ENCODE peak calls at places on chromosomes 4 and X, in ten cellular contexts. D is pancreas; V is left ventricle myocardium superior; I is activated CD4-positive, alpha-beta T cell treated with anti-CD3 and anti-CD28 coated beads for 36 hours; Z is stimulated activated naive CD8-positive, alpha-beta T cell treated with anti-CD3 and anti-CD28 coated beads, Interleukin-15, Interleukin-2, amounts not matched to agents 100 U/mL and 50 U/mL, for 24 hours; N is right lobe of liver; Y is CD8-positive, alpha-beta T cell; A is natural killer cell; L is activated naive CD8-positive, alpha-beta T cell treated with anti-CD3 and anti-CD28 coated beads, Interleukin-2, amount 10 ng/mL, durations not matched to agents 7 days and 5 days; P is heart right ventricle. K is an unnamed sample.
A peak's percentile ranks its signal among the peaks of the same experiment; 100 is the strongest.

GRCh38 chr4:17063870-17064269 is 165.4 kb upstream of the LDB2 start:
- ATAC-seq in D (no peak), V (no peak), I (no peak), Z (no peak), N (no peak), Y (no peak), A (no peak), L (no peak), P (no peak), K (no peak)

GRCh38 chrX:52979568-52979967 is 21.2 kb upstream of the FAM156A start:
- ATAC-seq in D (peak; percentile 60), V (peak; percentile 80), I (no peak), Z (no peak), N (no peak), Y (no peak), A (no peak), L (no peak), P (peak; percentile 78), K (no peak)

GRCh38 chr4:24781999-24782745 is 13.2 kb upstream of the SOD3 start:
- ATAC-seq in D (no peak), V (peak; percentile 53), I (no peak), Z (no peak), N (no peak), Y (no peak), A (no peak), L (no peak), P (peak; percentile 50), K (no peak)

GRCh38 chr4:24521544-24521943 is 62.8 kb downstream of the DHX15 start:
- ATAC-seq in D (no peak), V (no peak), I (no peak), Z (no peak), N (no peak), Y (no peak), A (no peak), L (no peak), P (no peak), K (no peak)

GRCh38 chr4:113141901-113142346 is 92.5 kb downstream of the ANK2 start:
- ATAC-seq in D (peak; percentile 80), V (no peak), I (no peak), Z (no peak), N (peak; percentile 75), Y (no peak), A (no peak), L (no peak), P (no peak), K (no peak)

GRCh38 chr4:74317616-74318256 is 9.5 kb downstream of the EPGN start:
- ATAC-seq in D (no peak), V (peak; percentile 32), I (no peak), Z (no peak), N (no peak), Y (no peak), A (no peak), L (no peak), P (peak; percentile 62), K (no peak)

GRCh38 chr4:110130578-110131358 is 67.6 kb downstream of the ELOVL6 start:
- ATAC-seq in D (no peak), V (no peak), I (no peak), Z (no peak), N (peak; percentile 61), Y (no peak), A (no peak), L (no peak), P (no peak), K (no peak)

GRCh38 chr4:104896623-104897296 is 249.9 kb upstream of the TET2 start:
- ATAC-seq in D (peak; percentile 77), V (no peak), I (peak; percentile 74), Z (peak; percentile 55), N (peak; percentile 82), Y (no peak), A (peak; percentile 92), L (no peak), P (no peak), K (peak; percentile 85)

GRCh38 chr4:163562496-163562895 is 68.0 kb downstream of the TMA16 start:
- ATAC-seq in D (no peak), V (no peak), I (no peak), Z (no peak), N (no peak), Y (no peak), A (no peak), L (no peak), P (no peak), K (no peak)

GRCh38 chrX:25650216-25650615 is 487.9 kb upstream of the MAGEB18 start:
- ATAC-seq in D (no peak), V (no peak), I (no peak), Z (no peak), N (no peak), Y (no peak), A (no peak), L (no peak), P (no peak), K (no peak)

GRCh38 chr4:7559741-7560376 is 125.1 kb upstream of the PSAPL1 start:
- ATAC-seq in D (peak; percentile 96), V (no peak), I (no peak), Z (no peak), N (peak; percentile 65), Y (no peak), A (no peak), L (no peak), P (no peak), K (no peak)

GRCh38 chr4:79831701-79832514 is 241.1 kb downstream of the ANTXR2 start:
- ATAC-seq in D (no peak), V (no peak), I (peak; percentile 89), Z (peak; percentile 94), N (no peak), Y (no peak), A (no peak), L (no peak), P (no peak), K (peak; percentile 86)

GRCh38 chr4:146486565-146486964 is 35.2 kb downstream of the SLC10A7 start:
- ATAC-seq in D (no peak), V (no peak), I (peak; percentile 51), Z (peak; percentile 36), N (no peak), Y (no peak), A (no peak), L (peak; percentile 18), P (no peak), K (peak; percentile 46)

GRCh38 chr4:155995069-155995468 is 41.4 kb upstream of the CTSO start:
- ATAC-seq in D (no peak), V (no peak), I (no peak), Z (no peak), N (no peak), Y (no peak), A (no peak), L (no peak), P (no peak), K (no peak)

GRCh38 chrX:24030597-24030996 is 3.6 kb upstream of the KLHL15 start:
- ATAC-seq in D (no peak), V (no peak), I (no peak), Z (no peak), N (no peak), Y (no peak), A (no peak), L (no peak), P (no peak), K (no peak)

GRCh38 chrX:9466115-9466495 is 1.2 kb downstream of the TBL1X start:
- ATAC-seq in D (peak; percentile 40), V (peak; percentile 52), I (peak; percentile 5), Z (no peak), N (peak; percentile 41), Y (no peak), A (no peak), L (peak; percentile 7), P (peak; percentile 48), K (peak; percentile 20)